ENCODE peak calls at places on chromosomes 13 and 19, in seven cellular contexts. V is left colon, U is tibial nerve, H is neural crest cell, G is WERI-Rb-1, J is body of pancreas, D is esophagus squamous epithelium. M is an unnamed sample.

GRCh38 chr13:113786262-113786841 is 27.3 kb downstream of the TMEM255B start:
- DNase-seq in V (no peak), U (no peak), G (no peak), H (no peak), J (no peak), D (no peak), M (peak; percentile 36)

GRCh38 chr13:110759710-110760109 is 46.2 kb downstream of the ING1 start:
- DNase-seq in G (no peak), V (no peak), H (no peak), D (no peak), J (no peak), U (no peak), M (peak; percentile 57)

GRCh38 chr19:31529121-31529520 is 179.9 kb upstream of the TSHZ3 start:
- DNase-seq in G (no peak), H (no peak), U (no peak), V (no peak), J (no peak), D (no peak), M (no peak)

GRCh38 chr19:42292963-42293362 is 9.0 kb upstream of the PRR19 start:
- DNase-seq in G (no peak), D (no peak), J (no peak), V (no peak), H (no peak), U (no peak), M (no peak)

GRCh38 chr19:9070066-9070465 is 16.8 kb upstream of the OR1M1 start:
- DNase-seq in H (no peak), V (no peak), G (no peak), J (no peak), U (no peak), D (no peak), M (no peak)

GRCh38 chr13:79126706-79127105 is 279.3 kb downstream of the RBM26 start:
- DNase-seq in J (no peak), U (no peak), D (no peak), H (no peak), V (no peak), G (no peak), M (no peak)

GRCh38 chr13:101751488-101751887 is 299.0 kb downstream of the ITGBL1 start:
- DNase-seq in D (no peak), J (no peak), U (no peak), V (no peak), H (no peak), G (no peak), M (peak; percentile 58)

GRCh38 chr19:48818234-48818823 is 7.5 kb upstream of the BCAT2 start:
- DNase-seq in V (peak; percentile 49), H (no peak), J (peak; percentile 97), G (no peak), D (no peak), U (no peak), M (no peak)

GRCh38 chr19:7415857-7416371 is 67.2 kb downstream of the ARHGEF18 start:
- DNase-seq in U (no peak), G (no peak), J (no peak), D (no peak), H (no peak), V (no peak), M (no peak)

GRCh38 chr19:10891360-10892108 is 20.2 kb downstream of the CARM1 start:
- DNase-seq in H (no peak), V (peak; percentile 73), U (no peak), D (no peak), G (peak; percentile 71), J (peak; percentile 21), M (peak; percentile 38)

GRCh38 chr13:33352520-33352919 is 67.0 kb upstream of the STARD13 start:
- DNase-seq in H (no peak), U (no peak), G (no peak), J (no peak), D (no peak), V (no peak), M (no peak)

GRCh38 chr13:95896302-95896701 is 156.9 kb downstream of the UGGT2 start:
- DNase-seq in V (no peak), D (no peak), H (no peak), U (no peak), J (no peak), G (no peak), M (peak; percentile 69)

GRCh38 chr13:29704648-29705047 is 109.2 kb upstream of the SLC7A1 start:
- DNase-seq in V (no peak), G (no peak), D (no peak), H (no peak), U (no peak), J (no peak), M (no peak)

GRCh38 chr19:48413879-48414623 is 20.6 kb downstream of the GRIN2D start:
- DNase-seq in H (no peak), U (no peak), D (no peak), G (no peak), V (no peak), J (no peak), M (peak; percentile 46)

GRCh38 chr13:107133950-107134349 is 566.0 kb upstream of the ARGLU1 start:
- DNase-seq in G (no peak), D (no peak), U (no peak), V (no peak), J (no peak), H (no peak), M (no peak)

GRCh38 chr13:113969311-113969972 is 4.4 kb downstream of the C13orf46 start:
- DNase-seq in J (no peak), G (no peak), D (no peak), H (no peak), V (no peak), U (no peak), M (no peak)

GRCh38 chr19:46610851-46611770 is 10.0 kb downstream of the CALM3 start:
- DNase-seq in U (no peak), G (peak; percentile 6), H (no peak), J (no peak), V (no peak), D (no peak), M (peak; percentile 41)

GRCh38 chr13:109644069-109644750 is 142.2 kb downstream of the IRS2 start:
- DNase-seq in D (no peak), V (no peak), G (no peak), J (no peak), U (no peak), H (no peak), M (no peak)

GRCh38 chr13:27789153-27789494 is 3.2 kb upstream of the GSX1 start:
- DNase-seq in H (no peak), D (no peak), J (no peak), G (no peak), U (no peak), V (no peak), M (no peak)

GRCh38 chr13:51223284-51224270 is 1.4 kb downstream of the FAM124A start:
- DNase-seq in G (peak; percentile 50), D (no peak), U (peak; percentile 13), H (no peak), J (no peak), V (no peak), M (no peak)

GRCh38 chr19:22144394-22144793 is 52.4 kb downstream of the ZNF676 start:
- DNase-seq in D (no peak), U (no peak), G (no peak), V (no peak), H (no peak), J (no peak), M (peak; percentile 11)

GRCh38 chr19:8576273-8576993 is 809 bp downstream of the MYO1F start:
- DNase-seq in J (peak; percentile 62), D (no peak), G (no peak), V (peak; percentile 41), U (no peak), H (no peak), M (no peak)

GRCh38 chr13:96109125-96109524 is 19.2 kb downstream of the HS6ST3 start:
- DNase-seq in V (no peak), D (no peak), J (no peak), U (no peak), H (no peak), G (no peak), M (no peak)

GRCh38 chr19:46979103-46979769 is 40.4 kb upstream of the NPAS1 start:
- DNase-seq in J (no peak), G (peak; percentile 59), D (no peak), V (no peak), U (no peak), H (no peak), M (no peak)

GRCh38 chr19:5360003-5360820 is 19.6 kb upstream of the PTPRS start:
- DNase-seq in V (no peak), J (peak; percentile 24), H (no peak), D (no peak), G (no peak), U (no peak), M (no peak)

M was measured in fibroblast of the aortic adventitia.